ENCODE peak calls at places on chromosomes 1 and 21, in nine cellular contexts. Z is heart right ventricle; L is lung; A is naive thymus-derived CD4-positive, alpha-beta T cell; W is CD4-positive, alpha-beta memory T cell; C is A549; H is CD4-positive, CD25-positive, alpha-beta regulatory T cell; U is Karpas-422; V is fibroblast of lung. O is an unnamed sample. For H3K9me3, the result is how much of the 10 kb centered on the place peaks cover.

GRCh38 chr1:82775402-82776000 is 974.8 kb downstream of the ADGRL2 start:
- DNase-seq in Z (no peak), L (peak), A (no peak), W (no peak), C (peak), H (peak), U (peak), V (peak), O (peak)

GRCh38 chr1:206705187-206705586 is 20.5 kb downstream of the MAPKAPK2 start:
- DNase-seq in Z (no peak), L (no peak), A (no peak), W (no peak), C (no peak), H (no peak), U (no peak), V (peak), O (no peak)

GRCh38 chr1:248828845-248829244 is 3.1 kb upstream of the SH3BP5L start:
- DNase-seq in Z (no peak), L (no peak), A (no peak), W (no peak), C (peak), H (no peak), U (no peak), V (peak), O (no peak)

GRCh38 chr21:43281661-43282357 is 113.0 kb downstream of the CRYAA start:
- DNase-seq in Z (no peak), L (no peak), A (no peak), W (no peak), C (no peak), H (no peak), U (no peak), V (no peak), O (no peak)

GRCh38 chr1:9473032-9473792 is 66.1 kb upstream of the SLC25A33 start:
- DNase-seq in Z (peak), L (peak), A (no peak), W (no peak), C (peak), H (no peak), U (no peak), V (peak), O (no peak)

GRCh38 chr1:89149976-89150375 is 24.1 kb upstream of the GBP2 start:
- DNase-seq in Z (no peak), L (no peak), A (no peak), W (no peak), C (no peak), H (no peak), U (no peak), V (no peak), O (no peak)

GRCh38 chr1:106755682-106756406 is 300.6 kb upstream of the PRMT6 start:
- DNase-seq in Z (no peak), L (no peak), A (no peak), W (no peak), C (no peak), H (no peak), U (no peak), V (peak), O (no peak)

GRCh38 chr1:54803761-54804470 is 2.8 kb upstream of the TTC22 start:
- DNase-seq in Z (no peak), L (no peak), A (no peak), W (no peak), C (no peak), H (no peak), U (no peak), V (no peak), O (no peak)

GRCh38 chr1:153573351-153573750 is 7.7 kb upstream of the S100A2 start:
- DNase-seq in Z (no peak), L (no peak), A (no peak), W (no peak), C (no peak), H (no peak), U (no peak), V (peak), O (no peak)
- H3K9me3 ChIP-seq in Z (under half), L (under half), A (under half), W (under half), C (under half), H (under half), U (under half), V (under half), O (under half)

GRCh38 chr21:30337644-30338170 is at the start of gene KRTAP27-1:
- DNase-seq in Z (no peak), L (no peak), A (no peak), W (no peak), C (no peak), H (no peak), U (no peak), V (no peak), O (no peak)
- H3K9me3 ChIP-seq in Z (under half), L (under half), A (under half), W (under half), C (under half), H (under half), U (under half), V (under half), O (under half)

GRCh38 chr1:21749109-21749508 is 33.8 kb downstream of the USP48 start:
- DNase-seq in Z (no peak), L (no peak), A (no peak), W (no peak), C (no peak), H (no peak), U (no peak), V (no peak), O (no peak)

GRCh38 chr1:21751281-21751680 is 31.7 kb downstream of the USP48 start:
- DNase-seq in Z (no peak), L (no peak), A (no peak), W (no peak), C (no peak), H (no peak), U (no peak), V (no peak), O (no peak)

GRCh38 chr1:21749859-21750468 is 33.0 kb downstream of the USP48 start:
- DNase-seq in Z (no peak), L (no peak), A (no peak), W (no peak), C (no peak), H (no peak), U (no peak), V (no peak), O (no peak)

GRCh38 chr1:21752186-21752585 is 30.8 kb downstream of the USP48 start:
- DNase-seq in Z (no peak), L (no peak), A (no peak), W (no peak), C (no peak), H (no peak), U (no peak), V (peak), O (no peak)

GRCh38 chr1:21750841-21751240 is 32.1 kb downstream of the USP48 start:
- DNase-seq in Z (no peak), L (no peak), A (no peak), W (no peak), C (no peak), H (no peak), U (no peak), V (no peak), O (no peak)
- H3K9me3 ChIP-seq in Z (under half), L (under half), A (under half), W (under half), C (under half), H (under half), U (under half), V (under half), O (under half)

DNA sequence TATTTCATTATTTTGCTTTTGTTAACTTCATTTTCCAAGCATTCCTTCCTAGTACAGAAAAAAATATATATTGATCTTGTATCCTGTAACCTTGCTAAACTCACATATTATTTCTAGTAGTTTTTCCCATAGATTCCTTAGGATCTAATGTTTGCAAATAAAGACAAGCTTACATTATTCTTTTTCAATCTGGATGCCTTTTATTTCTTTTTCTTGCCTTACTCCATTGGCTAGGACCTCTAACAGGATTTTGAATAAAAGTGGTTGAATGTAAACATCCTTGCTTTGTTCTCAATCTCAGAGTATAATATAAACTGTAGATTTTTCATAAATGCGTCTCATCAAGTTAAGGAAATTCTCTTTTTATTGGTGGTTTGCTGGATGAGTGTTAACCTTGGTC is 74.5 kb upstream of the GUCA2A start:
- DNase-seq in Z (no peak), L (no peak), A (no peak), W (no peak), C (no peak), H (no peak), U (no peak), V (no peak), O (no peak)
- H3K9me3 ChIP-seq in Z (under half), L (under half), A (under half), W (under half), C (under half), H (under half), U (under half), V (under half), O (under half)

DNA sequence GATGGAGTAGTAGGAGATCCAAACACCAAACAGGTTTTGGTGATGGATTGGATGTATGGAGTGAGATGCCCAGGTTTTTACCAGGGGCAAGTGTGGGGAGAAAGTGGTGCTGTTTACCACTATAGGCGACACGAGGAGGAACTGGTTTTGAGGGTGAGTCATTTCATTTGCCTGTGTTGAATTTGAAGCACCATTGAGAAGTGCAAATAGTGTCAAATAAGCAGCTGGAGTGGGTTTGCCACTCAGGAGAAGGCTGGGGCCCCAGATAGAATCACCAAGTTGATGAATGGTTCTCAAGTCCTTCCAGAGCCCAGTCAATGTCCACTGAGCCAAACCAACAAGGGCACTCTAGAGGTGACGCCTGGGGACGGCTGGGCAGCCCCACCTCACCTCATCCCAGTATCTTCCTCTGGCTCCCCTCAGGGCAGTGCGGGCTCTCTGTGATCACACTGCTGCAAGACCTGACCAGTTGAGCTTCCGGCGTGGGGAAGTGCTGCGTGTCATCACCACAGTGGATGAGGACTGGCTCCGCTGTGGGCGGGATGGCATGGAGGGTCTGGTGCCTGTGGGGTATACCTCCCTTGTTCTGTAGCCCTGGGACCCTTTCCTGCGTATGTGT is 9.4 kb downstream of the RUSC1 start:
- DNase-seq in Z (no peak), L (peak), A (no peak), W (no peak), C (no peak), H (no peak), U (no peak), V (no peak), O (no peak)
- H3K9me3 ChIP-seq in Z (under half), L (under half), A (under half), W (under half), C (under half), H (under half), U (under half), V (under half), O (under half)

GRCh38 chr1:178768423-178768822 is 43.4 kb downstream of the RALGPS2 start:
- DNase-seq in Z (no peak), L (no peak), A (no peak), W (peak), C (no peak), H (peak), U (peak), V (peak), O (no peak)
- H3K9me3 ChIP-seq in Z (under half), L (under half), A (under half), W (under half), C (under half), H (under half), U (under half), V (under half), O (under half)